ENCODE peak calls at places on chromosomes 5 and 9, in four cellular contexts. M is activated CD8-positive, alpha-beta memory T cell treated with anti-CD3 and anti-CD28 coated beads, Interleukin-2, amount 50 U/mL, for 48 hours; H is fibroblast of lung; G is CD8-positive, alpha-beta memory T cell. Q is an unnamed sample.

GRCh38 chr9:93094294-93095204 is 1.5 kb upstream of the CARD19 start:
- DNase-seq in M (peak; percentile 64), H (no peak), G (no peak), Q (peak; percentile 70)

GRCh38 chr5:141734501-141735231 is 52.6 kb upstream of the ARAP3 start:
- DNase-seq in M (peak; percentile 64), H (peak; percentile 66), G (no peak), Q (no peak)

GRCh38 chr9:33320568-33321261 is 30.4 kb downstream of the NFX1 start:
- DNase-seq in M (no peak), H (peak; percentile 98), G (no peak), Q (no peak)

GRCh38 chr5:15026506-15026905 is 154.9 kb upstream of the ANKH start:
- DNase-seq in M (no peak), H (no peak), G (no peak), Q (no peak)

GRCh38 chr9:36288057-36288456 is 29.8 kb upstream of the GNE start:
- DNase-seq in M (no peak), H (no peak), G (no peak), Q (no peak)

GRCh38 chr9:95515272-95516113 is 1.3 kb downstream of the PTCH1 start:
- DNase-seq in M (peak; percentile 66), H (no peak), G (peak; percentile 11), Q (peak; percentile 30)

GRCh38 chr5:68243251-68243650 is 27.7 kb downstream of the PIK3R1 start:
- DNase-seq in M (no peak), H (no peak), G (no peak), Q (no peak)

GRCh38 chr9:131423171-131423581 is 29.3 kb downstream of the PRRC2B start:
- DNase-seq in M (no peak), H (peak; percentile 71), G (no peak), Q (peak; percentile 48)

GRCh38 chr5:40165789-40166728 is 513.7 kb upstream of the PTGER4 start:
- DNase-seq in M (no peak), H (peak; percentile 47), G (no peak), Q (no peak)

GRCh38 chr5:89337-90286 is 2.4 kb upstream of the PLEKHG4B start:
- DNase-seq in M (no peak), H (no peak), G (no peak), Q (no peak)

GRCh38 chr9:23830459-23830805 is 4.4 kb upstream of the ELAVL2 start:
- DNase-seq in M (no peak), H (no peak), G (no peak), Q (no peak)

GRCh38 chr9:16304301-16304700 is 566.2 kb downstream of the BNC2 start:
- DNase-seq in M (no peak), H (no peak), G (no peak), Q (no peak)

GRCh38 chr5:8686707-8687106 is 817.8 kb downstream of the MTRR start:
- DNase-seq in M (no peak), H (peak; percentile 69), G (no peak), Q (no peak)

GRCh38 chr9:121122450-121123032 is 47.8 kb downstream of the CNTRL start:
- DNase-seq in M (peak; percentile 56), H (no peak), G (no peak), Q (peak; percentile 14)

GRCh38 chr9:88378317-88378716 is 9.9 kb upstream of the SPIN1 start:
- DNase-seq in M (no peak), H (peak; percentile 52), G (no peak), Q (no peak)

GRCh38 chr9:34124103-34124502 is 2.4 kb downstream of the DCAF12 start:
- DNase-seq in M (no peak), H (no peak), G (no peak), Q (no peak)

GRCh38 chr5:2642684-2643325 is 108.7 kb downstream of the IRX2 start:
- DNase-seq in M (no peak), H (no peak), G (no peak), Q (no peak)

GRCh38 chr5:149857499-149857898 is 87.1 kb downstream of the PDE6A start:
- DNase-seq in M (no peak), H (peak; percentile 75), G (no peak), Q (no peak)

GRCh38 chr9:72899734-72900477 is 52.9 kb downstream of the ALDH1A1 start:
- DNase-seq in M (no peak), H (no peak), G (no peak), Q (no peak)

GRCh38 chr5:160081495-160081894 is 37.8 kb downstream of the PWWP2A start:
- DNase-seq in M (no peak), H (no peak), G (no peak), Q (no peak)

GRCh38 chr5:146533260-146533857 is 17.4 kb upstream of the GPR151 start:
- DNase-seq in M (peak; percentile 85), H (peak; percentile 60), G (peak; percentile 51), Q (peak; percentile 63)

GRCh38 chr5:116778611-116779010 is 204.0 kb upstream of the SEMA6A start:
- DNase-seq in M (no peak), H (no peak), G (no peak), Q (no peak)

GRCh38 chr5:53010819-53011218 is 21.7 kb downstream of the ITGA2 start:
- DNase-seq in M (no peak), H (peak; percentile 32), G (no peak), Q (no peak)

GRCh38 chr9:106718996-106719395 is 144.0 kb upstream of the ZNF462 start:
- DNase-seq in M (no peak), H (peak; percentile 56), G (no peak), Q (no peak)